ENCODE peak calls at places on chromosomes 7 and 10, in eight cellular contexts. Q is stimulated activated CD4-positive, alpha-beta T cell treated with anti-CD3 and anti-CD28 coated beads, Interleukin-1b, Interleukin-23, amount 100 ng/mL, for 4 hours; B is right lobe of liver; L is Caki2; H is GM04503; X is NCI-H1092; A is GM23248; M is thoracic aorta. W is an unnamed sample.

GRCh38 chr10:53664620-53665019 is 892.0 kb upstream of the MBL2 start:
- DNase-seq in Q (no peak), B (no peak), L (no peak), H (no peak), X (no peak), A (no peak), M (no peak), W (no peak)

GRCh38 chr10:30819306-30820190 is 190.0 kb upstream of the LYZL2 start:
- DNase-seq in Q (no peak), B (no peak), L (no peak), H (no peak), X (no peak), A (peak), M (no peak), W (no peak)

GRCh38 chr7:90738249-90738648 is 142.1 kb downstream of the CDK14 start:
- DNase-seq in Q (no peak), B (no peak), L (no peak), H (no peak), X (no peak), A (no peak), M (no peak), W (no peak)

GRCh38 chr7:158495780-158496179 is 91.8 kb downstream of the PTPRN2 start:
- DNase-seq in Q (no peak), B (peak), L (peak), H (no peak), X (peak), A (peak), M (no peak), W (peak)

GRCh38 chr7:25926009-25926408 is 226.0 kb upstream of the NFE2L3 start:
- DNase-seq in Q (no peak), B (no peak), L (no peak), H (no peak), X (no peak), A (peak), M (no peak), W (no peak)

GRCh38 chr7:143900230-143900766 is 1.7 kb downstream of the TCAF1 start:
- DNase-seq in Q (no peak), B (peak), L (peak), H (no peak), X (no peak), A (peak), M (no peak), W (no peak)

GRCh38 chr10:129961274-129961839 is 2.7 kb downstream of the EBF3 start:
- DNase-seq in Q (no peak), B (no peak), L (no peak), H (no peak), X (no peak), A (no peak), M (no peak), W (no peak)

GRCh38 chr10:54137396-54137795 is 663.6 kb downstream of the PCDH15 start:
- DNase-seq in Q (no peak), B (no peak), L (no peak), H (no peak), X (no peak), A (no peak), M (no peak), W (no peak)

GRCh38 chr7:909358-910329 is 33.3 kb downstream of the GET4 start:
- DNase-seq in Q (no peak), B (peak), L (peak), H (no peak), X (no peak), A (peak), M (no peak), W (no peak)